ENCODE peak calls at places on chromosomes 3 and 15, in eight cellular contexts. G, L, D, B, Q, S, T and M are unnamed samples.

GRCh38 chr15:89501646-89502045 is 5.3 kb upstream of the RHCG start:
- DNase-seq in S (no peak), L (no peak), B (no peak), D (no peak), Q (peak), G (no peak), T (no peak), M (no peak)

GRCh38 chr15:77992356-77993222 is 84.9 kb downstream of the TBC1D2B start:
- DNase-seq in Q (no peak), D (no peak), S (no peak), L (no peak), B (no peak), G (no peak), T (no peak), M (peak)

GRCh38 chr3:138686771-138687221 is 78.2 kb downstream of the FAIM start:
- DNase-seq in S (no peak), G (peak), Q (no peak), D (no peak), T (no peak), B (peak), L (no peak), M (no peak)

GRCh38 chr15:80773122-80773551 is 6.0 kb upstream of the CEMIP start:
- DNase-seq in L (no peak), S (no peak), Q (no peak), G (no peak), D (no peak), B (no peak), T (no peak), M (no peak)

GRCh38 chr15:99450896-99451358 is 114.9 kb upstream of the MEF2A start:
- DNase-seq in T (peak), D (no peak), Q (peak), L (no peak), G (peak), S (no peak), B (no peak), M (peak)

GRCh38 chr15:48177875-48178611 is at the start of gene MYEF2:
- DNase-seq in G (peak), T (peak), L (peak), D (peak), S (peak), Q (peak), B (peak), M (peak)

GRCh38 chr3:111333642-111334041 is 208.4 kb upstream of the CD96 start:
- DNase-seq in G (peak), Q (no peak), T (no peak), S (no peak), B (no peak), L (no peak), D (no peak), M (no peak)

GRCh38 chr3:170726976-170727661 is 141.2 kb upstream of the SLC7A14 start:
- DNase-seq in Q (no peak), S (no peak), D (no peak), G (peak), T (no peak), B (no peak), L (no peak), M (no peak)

GRCh38 chr3:163490119-163490518 is 1588.2 kb downstream of the SI start:
- DNase-seq in Q (peak), L (no peak), B (peak), D (no peak), T (no peak), S (peak), G (peak), M (no peak)

GRCh38 chr3:64824281-64824980 is 136.6 kb upstream of the ADAMTS9 start:
- DNase-seq in L (no peak), T (no peak), S (no peak), Q (no peak), D (no peak), G (no peak), B (no peak), M (no peak)

GRCh38 chr3:158769519-158770253 is 32.2 kb upstream of the MFSD1 start:
- DNase-seq in B (no peak), T (no peak), G (no peak), L (no peak), Q (no peak), S (no peak), D (no peak), M (no peak)

GRCh38 chr3:141605883-141606282 is 119.1 kb downstream of the RASA2 start:
- DNase-seq in T (no peak), S (no peak), G (no peak), Q (no peak), B (no peak), L (no peak), D (no peak), M (no peak)

GRCh38 chr3:190491533-190492054 is 22.3 kb upstream of the IL1RAP start:
- DNase-seq in S (no peak), T (no peak), G (peak), D (no peak), Q (peak), B (no peak), L (no peak), M (no peak)

GRCh38 chr3:188003188-188004171 is 150.5 kb upstream of the LPP start:
- DNase-seq in B (no peak), T (no peak), D (no peak), Q (no peak), S (no peak), G (no peak), L (no peak), M (no peak)

GRCh38 chr3:120353463-120353862 is 4.3 kb upstream of the LRRC58 start:
- DNase-seq in Q (no peak), T (no peak), L (no peak), S (no peak), B (no peak), D (no peak), G (peak), M (no peak)

GRCh38 chr3:182214406-182214805 is 502.7 kb downstream of the SOX2 start:
- DNase-seq in Q (no peak), T (no peak), D (no peak), B (no peak), S (no peak), G (peak), L (no peak), M (no peak)

GRCh38 chr3:28053759-28054158 is 187.7 kb upstream of the CMC1 start:
- DNase-seq in Q (no peak), T (no peak), B (no peak), D (no peak), L (no peak), G (peak), S (no peak), M (no peak)